ENCODE peak calls at places on chromosomes 12 and 14, in ten cellular contexts. One of them, this sample, is unnamed.

GRCh38 chr12:54232790-54233189 is 44.0 kb upstream of the SMUG1 start:
- DNase-seq in mesendoderm: peak; percentile 68
- DNase-seq in PC-3: no peak
- DNase-seq in HepG2: no peak
- DNase-seq in neuronal stem cell: no peak
- DNase-seq in CD8-positive, alpha-beta T cell: no peak
- DNase-seq in naive thymus-derived CD4-positive, alpha-beta T cell: no peak
- DNase-seq in right lobe of liver: no peak
- DNase-seq in cardiac muscle cell: no peak
- DNase-seq in psoas muscle: no peak
- DNase-seq in this sample: no peak

GRCh38 chr14:87049886-87050820 is 942.8 kb downstream of the GALC start:
- DNase-seq in mesendoderm: peak; percentile 90
- DNase-seq in PC-3: peak; percentile 60
- DNase-seq in HepG2: peak; percentile 37
- DNase-seq in neuronal stem cell: no peak
- DNase-seq in CD8-positive, alpha-beta T cell: no peak
- DNase-seq in naive thymus-derived CD4-positive, alpha-beta T cell: no peak
- DNase-seq in right lobe of liver: no peak
- DNase-seq in cardiac muscle cell: peak; percentile 40
- DNase-seq in psoas muscle: no peak
- DNase-seq in this sample: peak; percentile 7

GRCh38 chr12:46831335-46832083 is 5.7 kb upstream of the SLC38A4 start:
- DNase-seq in mesendoderm: peak; percentile 33
- DNase-seq in PC-3: no peak
- DNase-seq in HepG2: no peak
- DNase-seq in neuronal stem cell: peak; percentile 24
- DNase-seq in CD8-positive, alpha-beta T cell: no peak
- DNase-seq in naive thymus-derived CD4-positive, alpha-beta T cell: no peak
- DNase-seq in right lobe of liver: peak; percentile 67
- DNase-seq in cardiac muscle cell: peak; percentile 57
- DNase-seq in psoas muscle: peak; percentile 91
- DNase-seq in this sample: no peak

GRCh38 chr12:80445083-80445482 is 1.0 kb downstream of the PTPRQ start:
- DNase-seq in mesendoderm: no peak
- DNase-seq in PC-3: no peak
- DNase-seq in HepG2: no peak
- DNase-seq in neuronal stem cell: no peak
- DNase-seq in CD8-positive, alpha-beta T cell: no peak
- DNase-seq in naive thymus-derived CD4-positive, alpha-beta T cell: no peak
- DNase-seq in right lobe of liver: no peak
- DNase-seq in cardiac muscle cell: no peak
- DNase-seq in psoas muscle: no peak
- DNase-seq in this sample: peak; percentile 13

GRCh38 chr14:93040443-93040842 is 75.3 kb downstream of the ITPK1 start:
- DNase-seq in mesendoderm: no peak
- DNase-seq in PC-3: no peak
- DNase-seq in HepG2: no peak
- DNase-seq in neuronal stem cell: no peak
- DNase-seq in CD8-positive, alpha-beta T cell: no peak
- DNase-seq in naive thymus-derived CD4-positive, alpha-beta T cell: no peak
- DNase-seq in right lobe of liver: no peak
- DNase-seq in cardiac muscle cell: no peak
- DNase-seq in psoas muscle: no peak
- DNase-seq in this sample: no peak

GRCh38 chr12:46472893-46473633 is 100.5 kb upstream of the SLC38A2 start:
- DNase-seq in mesendoderm: no peak
- DNase-seq in PC-3: peak; percentile 68
- DNase-seq in HepG2: peak; percentile 60
- DNase-seq in neuronal stem cell: no peak
- DNase-seq in CD8-positive, alpha-beta T cell: no peak
- DNase-seq in naive thymus-derived CD4-positive, alpha-beta T cell: no peak
- DNase-seq in right lobe of liver: no peak
- DNase-seq in cardiac muscle cell: peak; percentile 57
- DNase-seq in psoas muscle: no peak
- DNase-seq in this sample: no peak

GRCh38 chr12:34218193-34219045 is 196.1 kb downstream of the ALG10 start:
- DNase-seq in mesendoderm: peak; percentile 49
- DNase-seq in PC-3: peak; percentile 89
- DNase-seq in HepG2: peak; percentile 64
- DNase-seq in neuronal stem cell: no peak
- DNase-seq in CD8-positive, alpha-beta T cell: peak; percentile 41
- DNase-seq in naive thymus-derived CD4-positive, alpha-beta T cell: peak; percentile 61
- DNase-seq in right lobe of liver: peak; percentile 73
- DNase-seq in cardiac muscle cell: no peak
- DNase-seq in psoas muscle: no peak
- DNase-seq in this sample: peak; percentile 5

GRCh38 chr14:53180272-53181221 is 27.4 kb upstream of the DDHD1 start:
- DNase-seq in mesendoderm: peak; percentile 93
- DNase-seq in PC-3: no peak
- DNase-seq in HepG2: peak; percentile 15
- DNase-seq in neuronal stem cell: peak; percentile 21
- DNase-seq in CD8-positive, alpha-beta T cell: no peak
- DNase-seq in naive thymus-derived CD4-positive, alpha-beta T cell: no peak
- DNase-seq in right lobe of liver: no peak
- DNase-seq in cardiac muscle cell: peak; percentile 32
- DNase-seq in psoas muscle: no peak
- DNase-seq in this sample: peak; percentile 23

GRCh38 chr14:103121161-103121845 is 2.0 kb upstream of the TNFAIP2 start:
- DNase-seq in mesendoderm: no peak
- DNase-seq in PC-3: no peak
- DNase-seq in HepG2: no peak
- DNase-seq in neuronal stem cell: no peak
- DNase-seq in CD8-positive, alpha-beta T cell: no peak
- DNase-seq in naive thymus-derived CD4-positive, alpha-beta T cell: no peak
- DNase-seq in right lobe of liver: peak; percentile 75
- DNase-seq in cardiac muscle cell: no peak
- DNase-seq in psoas muscle: peak; percentile 89
- DNase-seq in this sample: no peak

GRCh38 chr12:112978163-112979081 is at the start of gene OAS2:
- DNase-seq in mesendoderm: no peak
- DNase-seq in PC-3: peak; percentile 78
- DNase-seq in HepG2: peak; percentile 12
- DNase-seq in neuronal stem cell: no peak
- DNase-seq in CD8-positive, alpha-beta T cell: peak; percentile 51
- DNase-seq in naive thymus-derived CD4-positive, alpha-beta T cell: peak; percentile 85
- DNase-seq in right lobe of liver: peak; percentile 65
- DNase-seq in cardiac muscle cell: peak; percentile 3
- DNase-seq in psoas muscle: peak; percentile 54
- DNase-seq in this sample: no peak

GRCh38 chr12:78187741-78188140 is 357.0 kb downstream of the NAV3 start:
- DNase-seq in mesendoderm: peak; percentile 3
- DNase-seq in PC-3: no peak
- DNase-seq in HepG2: no peak
- DNase-seq in neuronal stem cell: no peak
- DNase-seq in CD8-positive, alpha-beta T cell: no peak
- DNase-seq in naive thymus-derived CD4-positive, alpha-beta T cell: no peak
- DNase-seq in right lobe of liver: no peak
- DNase-seq in cardiac muscle cell: no peak
- DNase-seq in psoas muscle: no peak
- DNase-seq in this sample: no peak
- H3K4me1 ChIP-seq in mesendoderm: no peaks in the 10 kb centered on the region
- H3K4me1 ChIP-seq in PC-3: peaks cover 44% of the 10 kb centered on the region
- H3K4me1 ChIP-seq in HepG2: no peaks in the 10 kb centered on the region
- H3K4me1 ChIP-seq in neuronal stem cell: no peaks in the 10 kb centered on the region
- H3K4me1 ChIP-seq in CD8-positive, alpha-beta T cell: no peaks in the 10 kb centered on the region
- H3K4me1 ChIP-seq in naive thymus-derived CD4-positive, alpha-beta T cell: no peaks in the 10 kb centered on the region
- H3K4me1 ChIP-seq in right lobe of liver: no peaks in the 10 kb centered on the region
- H3K4me1 ChIP-seq in cardiac muscle cell: no peaks in the 10 kb centered on the region
- H3K4me1 ChIP-seq in psoas muscle: no peaks in the 10 kb centered on the region
- H3K4me1 ChIP-seq in this sample: peaks cover 14% of the 10 kb centered on the region

GRCh38 chr12:65086236-65086635 is 34.9 kb downstream of the WIF1 start:
- DNase-seq in mesendoderm: no peak
- DNase-seq in PC-3: no peak
- DNase-seq in HepG2: no peak
- DNase-seq in neuronal stem cell: no peak
- DNase-seq in CD8-positive, alpha-beta T cell: no peak
- DNase-seq in naive thymus-derived CD4-positive, alpha-beta T cell: no peak
- DNase-seq in right lobe of liver: no peak
- DNase-seq in cardiac muscle cell: no peak
- DNase-seq in psoas muscle: no peak
- DNase-seq in this sample: no peak

GRCh38 chr12:65084579-65084978 is 36.5 kb downstream of the WIF1 start:
- DNase-seq in mesendoderm: no peak
- DNase-seq in PC-3: no peak
- DNase-seq in HepG2: no peak
- DNase-seq in neuronal stem cell: no peak
- DNase-seq in CD8-positive, alpha-beta T cell: no peak
- DNase-seq in naive thymus-derived CD4-positive, alpha-beta T cell: no peak
- DNase-seq in right lobe of liver: no peak
- DNase-seq in cardiac muscle cell: no peak
- DNase-seq in psoas muscle: no peak
- DNase-seq in this sample: peak; percentile 7

GRCh38 chr12:65094722-65095121 is 26.4 kb downstream of the WIF1 start:
- DNase-seq in mesendoderm: no peak
- DNase-seq in PC-3: no peak
- DNase-seq in HepG2: no peak
- DNase-seq in neuronal stem cell: no peak
- DNase-seq in CD8-positive, alpha-beta T cell: no peak
- DNase-seq in naive thymus-derived CD4-positive, alpha-beta T cell: no peak
- DNase-seq in right lobe of liver: no peak
- DNase-seq in cardiac muscle cell: no peak
- DNase-seq in psoas muscle: no peak
- DNase-seq in this sample: no peak

GRCh38 chr12:65093571-65093970 is 27.5 kb downstream of the WIF1 start:
- DNase-seq in mesendoderm: no peak
- DNase-seq in PC-3: no peak
- DNase-seq in HepG2: no peak
- DNase-seq in neuronal stem cell: no peak
- DNase-seq in CD8-positive, alpha-beta T cell: no peak
- DNase-seq in naive thymus-derived CD4-positive, alpha-beta T cell: no peak
- DNase-seq in right lobe of liver: no peak
- DNase-seq in cardiac muscle cell: no peak
- DNase-seq in psoas muscle: no peak
- DNase-seq in this sample: no peak

GRCh38 chr12:65090461-65090860 is 30.6 kb downstream of the WIF1 start:
- DNase-seq in mesendoderm: no peak
- DNase-seq in PC-3: no peak
- DNase-seq in HepG2: no peak
- DNase-seq in neuronal stem cell: no peak
- DNase-seq in CD8-positive, alpha-beta T cell: no peak
- DNase-seq in naive thymus-derived CD4-positive, alpha-beta T cell: no peak
- DNase-seq in right lobe of liver: no peak
- DNase-seq in cardiac muscle cell: no peak
- DNase-seq in psoas muscle: no peak
- DNase-seq in this sample: no peak
- H3K27ac ChIP-seq in mesendoderm: no peak overlapping the region
- H3K27ac ChIP-seq in PC-3: no peak overlapping the region
- H3K27ac ChIP-seq in HepG2: no peak overlapping the region
- H3K27ac ChIP-seq in neuronal stem cell: no peak overlapping the region
- H3K27ac ChIP-seq in CD8-positive, alpha-beta T cell: no peak overlapping the region
- H3K27ac ChIP-seq in naive thymus-derived CD4-positive, alpha-beta T cell: no peak overlapping the region
- H3K27ac ChIP-seq in right lobe of liver: no peak overlapping the region
- H3K27ac ChIP-seq in cardiac muscle cell: no peak overlapping the region
- H3K27ac ChIP-seq in psoas muscle: no peak overlapping the region
- H3K27ac ChIP-seq in this sample: no peak overlapping the region

GRCh38 chr14:97416550-97416949 is 619.4 kb downstream of the VRK1 start:
- DNase-seq in mesendoderm: no peak
- DNase-seq in PC-3: no peak
- DNase-seq in HepG2: no peak
- DNase-seq in neuronal stem cell: no peak
- DNase-seq in CD8-positive, alpha-beta T cell: no peak
- DNase-seq in naive thymus-derived CD4-positive, alpha-beta T cell: no peak
- DNase-seq in right lobe of liver: no peak
- DNase-seq in cardiac muscle cell: no peak
- DNase-seq in psoas muscle: no peak
- DNase-seq in this sample: no peak
- H3K27me3 ChIP-seq in mesendoderm: peaks cover 3% of the 10 kb centered on the region
- H3K27me3 ChIP-seq in PC-3: peaks cover 95% of the 10 kb centered on the region
- H3K27me3 ChIP-seq in HepG2: no peaks in the 10 kb centered on the region
- H3K27me3 ChIP-seq in neuronal stem cell: peaks cover 5% of the 10 kb centered on the region
- H3K27me3 ChIP-seq in CD8-positive, alpha-beta T cell: peaks cover 5% of the 10 kb centered on the region
- H3K27me3 ChIP-seq in naive thymus-derived CD4-positive, alpha-beta T cell: no peaks in the 10 kb centered on the region
- H3K27me3 ChIP-seq in right lobe of liver: peaks cover 17% of the 10 kb centered on the region
- H3K27me3 ChIP-seq in cardiac muscle cell: peaks cover 54% of the 10 kb centered on the region
- H3K27me3 ChIP-seq in psoas muscle: peaks cover 7% of the 10 kb centered on the region
- H3K27me3 ChIP-seq in this sample: no peaks in the 10 kb centered on the region

DNA sequence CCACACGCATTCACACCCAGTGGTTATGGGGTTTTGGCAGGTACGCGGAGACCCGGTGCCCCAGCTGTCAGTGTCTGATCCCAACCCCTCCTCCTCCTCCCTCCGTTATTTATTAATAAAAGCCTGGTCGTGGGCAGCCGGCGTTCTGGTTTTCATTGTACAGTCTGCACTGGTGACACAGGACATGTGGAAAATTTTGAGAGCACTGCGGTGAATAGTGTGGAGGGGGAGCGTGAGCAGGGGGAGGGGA is 11.5 kb upstream of the IRF2BPL start:
- DNase-seq in mesendoderm: no peak
- DNase-seq in PC-3: no peak
- DNase-seq in HepG2: no peak
- DNase-seq in neuronal stem cell: no peak
- DNase-seq in CD8-positive, alpha-beta T cell: no peak
- DNase-seq in naive thymus-derived CD4-positive, alpha-beta T cell: no peak
- DNase-seq in right lobe of liver: no peak
- DNase-seq in cardiac muscle cell: no peak
- DNase-seq in psoas muscle: no peak
- DNase-seq in this sample: no peak
- H3K4me1 ChIP-seq in mesendoderm: peaks cover 27% of the 10 kb centered on the region
- H3K4me1 ChIP-seq in PC-3: peaks cover 93% of the 10 kb centered on the region
- H3K4me1 ChIP-seq in HepG2: peaks cover 87% of the 10 kb centered on the region
- H3K4me1 ChIP-seq in neuronal stem cell: peaks cover 40% of the 10 kb centered on the region
- H3K4me1 ChIP-seq in CD8-positive, alpha-beta T cell: peaks cover 74% of the 10 kb centered on the region
- H3K4me1 ChIP-seq in naive thymus-derived CD4-positive, alpha-beta T cell: peaks cover 57% of the 10 kb centered on the region
- H3K4me1 ChIP-seq in right lobe of liver: peaks cover 74% of the 10 kb centered on the region
- H3K4me1 ChIP-seq in cardiac muscle cell: peaks cover 82% of the 10 kb centered on the region
- H3K4me1 ChIP-seq in psoas muscle: peaks cover 60% of the 10 kb centered on the region
- H3K4me1 ChIP-seq in this sample: peaks cover 83% of the 10 kb centered on the region

GRCh38 chr12:68806488-68807237 is 1.3 kb upstream of the MDM2 start:
- DNase-seq in mesendoderm: no peak
- DNase-seq in PC-3: peak; percentile 28
- DNase-seq in HepG2: no peak
- DNase-seq in neuronal stem cell: no peak
- DNase-seq in CD8-positive, alpha-beta T cell: no peak
- DNase-seq in naive thymus-derived CD4-positive, alpha-beta T cell: no peak
- DNase-seq in right lobe of liver: no peak
- DNase-seq in cardiac muscle cell: no peak
- DNase-seq in psoas muscle: no peak
- DNase-seq in this sample: peak; percentile 93
- H3K27ac ChIP-seq in mesendoderm: no peak overlapping the region
- H3K27ac ChIP-seq in PC-3: peak overlapping the region; percentile 95
- H3K27ac ChIP-seq in HepG2: peak overlapping the region; percentile 99
- H3K27ac ChIP-seq in neuronal stem cell: no peak overlapping the region
- H3K27ac ChIP-seq in CD8-positive, alpha-beta T cell: peak overlapping the region; percentile 86
- H3K27ac ChIP-seq in naive thymus-derived CD4-positive, alpha-beta T cell: peak overlapping the region; percentile 96
- H3K27ac ChIP-seq in right lobe of liver: peak overlapping the region; percentile 99
- H3K27ac ChIP-seq in cardiac muscle cell: no peak overlapping the region
- H3K27ac ChIP-seq in psoas muscle: peak overlapping the region; percentile 100
- H3K27ac ChIP-seq in this sample: peak overlapping the region; percentile 86

GRCh38 chr14:37620856-37621255 is 25.4 kb downstream of the TTC6 start:
- DNase-seq in mesendoderm: no peak
- DNase-seq in PC-3: peak; percentile 9
- DNase-seq in HepG2: no peak
- DNase-seq in neuronal stem cell: no peak
- DNase-seq in CD8-positive, alpha-beta T cell: no peak
- DNase-seq in naive thymus-derived CD4-positive, alpha-beta T cell: no peak
- DNase-seq in right lobe of liver: no peak
- DNase-seq in cardiac muscle cell: no peak
- DNase-seq in psoas muscle: no peak
- DNase-seq in this sample: no peak
- H3K27me3 ChIP-seq in mesendoderm: peaks cover 4% of the 10 kb centered on the region
- H3K27me3 ChIP-seq in PC-3: no peaks in the 10 kb centered on the region
- H3K27me3 ChIP-seq in HepG2: no peaks in the 10 kb centered on the region
- H3K27me3 ChIP-seq in neuronal stem cell: peaks cover 2% of the 10 kb centered on the region
- H3K27me3 ChIP-seq in CD8-positive, alpha-beta T cell: no peaks in the 10 kb centered on the region
- H3K27me3 ChIP-seq in naive thymus-derived CD4-positive, alpha-beta T cell: no peaks in the 10 kb centered on the region
- H3K27me3 ChIP-seq in right lobe of liver: no peaks in the 10 kb centered on the region
- H3K27me3 ChIP-seq in cardiac muscle cell: peaks cover 53% of the 10 kb centered on the region
- H3K27me3 ChIP-seq in psoas muscle: peaks cover 19% of the 10 kb centered on the region
- H3K27me3 ChIP-seq in this sample: no peaks in the 10 kb centered on the region